ENCODE peak calls at places on chromosomes 12 and 14, in nine cellular contexts. V is left ventricle myocardium inferior, Y is left lung, A is OCI-LY7, N is uterus, B is BE2C, M is adrenal gland, L is MM.1S, D is IMR-90. H is an unnamed sample.
A peak's percentile ranks its signal among the peaks of the same experiment; 100 is the strongest.

GRCh38 chr12:9794484-9795063 is 32.7 kb upstream of the KLRF1 start:
- DNase-seq in V (no peak), Y (no peak), A (no peak), N (no peak), B (no peak), M (no peak), L (no peak), D (no peak), H (no peak)

GRCh38 chr12:95323204-95323603 is 105.6 kb downstream of the VEZT start:
- DNase-seq in V (no peak), Y (no peak), A (no peak), N (no peak), B (no peak), M (no peak), L (no peak), D (no peak), H (no peak)

GRCh38 chr12:57765003-57765697 is 1.7 kb downstream of the CYP27B1 start:
- DNase-seq in V (peak; percentile 34), Y (no peak), A (no peak), N (no peak), B (peak; percentile 49), M (peak; percentile 64), L (peak; percentile 21), D (peak; percentile 17), H (no peak)

GRCh38 chr14:77502109-77502782 is 3.6 kb upstream of the ISM2 start:
- DNase-seq in V (no peak), Y (no peak), A (no peak), N (no peak), B (no peak), M (no peak), L (no peak), D (no peak), H (no peak)

GRCh38 chr14:29741909-29742401 is 185.7 kb downstream of the PRKD1 start:
- DNase-seq in V (no peak), Y (no peak), A (no peak), N (no peak), B (no peak), M (peak; percentile 85), L (no peak), D (peak; percentile 57), H (no peak)

GRCh38 chr12:32084017-32084688 is 22.5 kb upstream of the BICD1 start:
- DNase-seq in V (no peak), Y (no peak), A (no peak), N (no peak), B (no peak), M (no peak), L (no peak), D (no peak), H (no peak)

GRCh38 chr12:67526129-67526528 is 122.4 kb upstream of the DYRK2 start:
- DNase-seq in V (no peak), Y (no peak), A (no peak), N (no peak), B (no peak), M (no peak), L (no peak), D (no peak), H (no peak)

GRCh38 chr14:77033622-77034521 is 5.4 kb upstream of the IRF2BPL start:
- DNase-seq in V (peak; percentile 89), Y (peak; percentile 91), A (peak; percentile 84), N (peak; percentile 84), B (peak; percentile 94), M (peak; percentile 92), L (peak; percentile 88), D (peak; percentile 96), H (peak; percentile 89)

GRCh38 chr12:40999212-40999611 is 188.9 kb upstream of the PDZRN4 start:
- DNase-seq in V (no peak), Y (no peak), A (no peak), N (no peak), B (no peak), M (no peak), L (no peak), D (no peak), H (no peak)

GRCh38 chr12:15629108-15629507 is 160.1 kb downstream of the EPS8 start:
- DNase-seq in V (peak; percentile 36), Y (no peak), A (no peak), N (peak; percentile 72), B (no peak), M (peak; percentile 82), L (no peak), D (peak; percentile 98), H (peak; percentile 94)

GRCh38 chr14:89801128-89801527 is 153.4 kb downstream of the EFCAB11 start:
- DNase-seq in V (no peak), Y (no peak), A (no peak), N (no peak), B (no peak), M (no peak), L (no peak), D (peak; percentile 49), H (no peak)

GRCh38 chr12:93154753-93155475 is 222.8 kb upstream of the NUDT4 start:
- DNase-seq in V (no peak), Y (no peak), A (no peak), N (no peak), B (no peak), M (no peak), L (no peak), D (peak; percentile 15), H (no peak)

GRCh38 chr14:33184587-33184986 is 245.9 kb downstream of the NPAS3 start:
- DNase-seq in V (no peak), Y (no peak), A (no peak), N (no peak), B (peak; percentile 25), M (no peak), L (no peak), D (no peak), H (no peak)

GRCh38 chr12:64187794-64188193 is 34.3 kb downstream of the KICS2 start:
- DNase-seq in V (no peak), Y (no peak), A (no peak), N (no peak), B (no peak), M (no peak), L (no peak), D (no peak), H (no peak)

GRCh38 chr14:42110167-42110566 is 503.5 kb downstream of the LRFN5 start:
- DNase-seq in V (no peak), Y (no peak), A (peak; percentile 30), N (no peak), B (no peak), M (no peak), L (peak; percentile 43), D (peak; percentile 71), H (no peak)

DNA sequence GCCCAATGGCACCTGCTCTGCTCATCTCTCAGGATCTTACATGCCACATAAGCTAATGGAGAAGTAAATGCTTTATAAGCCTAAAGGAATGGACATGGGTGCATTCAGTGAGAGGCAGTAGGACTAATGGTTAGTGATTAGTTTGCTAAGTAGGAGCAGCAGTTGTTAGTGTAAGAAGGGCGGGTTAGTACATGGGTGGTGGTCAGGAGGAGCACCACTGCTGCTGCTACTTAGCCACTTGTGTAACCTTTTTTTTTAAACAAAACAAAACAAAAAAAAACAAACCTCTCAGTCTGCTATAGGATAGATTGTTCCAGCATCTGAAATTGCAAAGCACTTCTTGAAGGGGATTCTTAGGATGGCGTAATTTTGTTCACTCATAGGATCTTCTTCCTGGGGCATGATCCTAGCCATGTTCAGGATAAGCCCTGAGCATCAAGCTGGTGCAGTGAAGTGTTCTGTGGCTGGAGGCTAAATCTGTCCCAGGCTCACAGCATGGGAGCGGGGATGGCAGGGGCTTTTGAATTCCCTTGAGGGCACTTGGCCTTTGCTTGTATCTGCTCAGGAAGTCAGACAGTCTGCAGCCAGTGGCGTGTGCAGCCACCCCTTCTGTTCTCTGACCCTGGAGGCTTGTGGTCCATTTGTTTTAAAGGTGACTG is 63.6 kb downstream of the CHST11 start:
- DNase-seq in V (no peak), Y (no peak), A (peak; percentile 79), N (no peak), B (peak; percentile 88), M (no peak), L (no peak), D (no peak), H (no peak)
- TF ChIP-seq CTCF in V (no peak), Y (no peak), A (no peak), N (no peak), B (no peak), M (no peak), L (no peak), D (no peak), H (no peak)

DNA sequence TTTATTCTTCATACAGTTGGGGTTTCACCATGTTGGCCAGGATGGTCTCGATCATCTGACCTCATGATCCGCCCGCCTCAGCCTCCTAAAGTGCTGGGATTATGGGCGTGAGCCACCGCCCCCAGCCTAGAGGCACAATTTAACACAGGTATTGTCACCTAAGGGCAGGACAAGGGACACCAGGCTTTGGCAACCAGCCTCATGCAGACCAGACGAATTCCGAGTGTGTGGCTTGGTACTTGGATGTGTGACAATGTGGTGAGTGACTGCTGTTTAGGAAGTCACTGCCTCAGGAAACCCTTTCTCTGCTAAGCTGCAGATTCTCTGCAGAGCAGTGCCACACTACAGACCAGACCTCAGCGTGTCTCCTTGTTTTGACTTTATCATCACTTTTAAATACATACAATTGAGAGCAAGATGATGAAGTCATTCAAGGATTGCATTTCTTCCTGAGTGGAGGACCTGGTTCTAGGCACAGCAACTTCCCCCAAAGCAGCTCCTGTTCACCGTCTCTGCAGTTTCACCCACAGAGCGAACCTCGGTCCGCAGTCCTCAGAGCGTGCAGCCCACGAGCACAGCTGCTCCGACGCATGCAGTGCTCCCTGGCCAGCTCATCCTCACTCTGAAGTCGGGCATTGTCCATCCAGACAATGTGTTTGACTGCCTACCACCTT is 235.1 kb downstream of the CHST11 start:
- DNase-seq in V (no peak), Y (no peak), A (no peak), N (no peak), B (no peak), M (no peak), L (no peak), D (no peak), H (no peak)
- H3K4me3 ChIP-seq in V (no peak overlapping the region), Y (no peak overlapping the region), A (no peak overlapping the region), N (no peak overlapping the region), B (no peak overlapping the region), M (no peak overlapping the region), L (no peak overlapping the region), D (no peak overlapping the region), H (no peak overlapping the region)

DNA sequence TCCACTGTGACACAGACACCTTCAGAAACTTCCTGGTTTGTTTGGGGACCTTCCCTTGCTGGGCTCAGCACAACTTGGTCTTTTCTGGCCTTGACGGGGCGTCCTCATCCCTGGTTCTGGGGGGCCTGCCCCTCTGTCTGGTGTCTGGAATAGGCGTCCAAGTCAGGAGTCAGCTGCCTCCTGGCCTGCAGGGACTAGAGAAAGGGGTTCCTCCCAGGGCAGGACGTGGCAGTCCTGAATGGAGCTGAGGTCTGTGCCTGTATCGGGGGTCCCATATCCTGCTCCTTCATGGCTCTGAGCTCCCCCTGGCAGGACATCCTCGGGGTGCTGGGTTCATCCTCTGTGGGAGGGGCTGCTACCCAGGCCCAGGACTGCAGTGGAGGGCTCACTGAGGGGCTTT is 384.0 kb downstream of the TMEM121 start:
- DNase-seq in V (no peak), Y (no peak), A (no peak), N (no peak), B (no peak), M (no peak), L (no peak), D (no peak), H (no peak)
- H3K9me3 ChIP-seq in V (peaks cover 16% of the 10 kb centered on the region), Y (no peaks in the 10 kb centered on the region), A (no peaks in the 10 kb centered on the region), N (no peaks in the 10 kb centered on the region), B (no peaks in the 10 kb centered on the region), M (no peaks in the 10 kb centered on the region), L (no peaks in the 10 kb centered on the region), D (peaks cover 35% of the 10 kb centered on the region), H (no peaks in the 10 kb centered on the region)

DNA sequence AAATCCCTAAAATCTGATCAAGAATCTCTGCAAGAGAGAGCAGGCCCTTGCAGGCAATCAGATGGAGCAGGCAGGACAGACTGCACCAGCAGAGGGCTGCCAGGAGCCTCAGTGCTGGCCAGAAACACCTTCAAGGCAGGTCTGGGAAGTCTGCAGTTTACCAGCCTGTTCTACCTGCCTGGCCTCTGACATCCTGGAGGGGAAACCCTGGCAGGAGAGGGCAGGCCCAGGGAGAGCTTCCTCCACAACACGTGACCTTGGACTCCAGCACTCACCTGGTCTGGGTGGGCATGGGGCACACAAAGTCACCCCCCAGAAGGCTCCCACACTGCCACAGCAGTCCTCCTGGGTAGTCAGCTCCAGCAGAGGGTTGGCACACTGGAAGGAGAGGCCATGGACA is 56.0 kb downstream of the ISCA2 start:
- DNase-seq in V (no peak), Y (no peak), A (no peak), N (no peak), B (no peak), M (no peak), L (no peak), D (no peak), H (no peak)
- TF ChIP-seq CTCF in V (peak; percentile 41), Y (no peak), A (no peak), N (peak; percentile 15), B (peak; percentile 24), M (no peak), L (no peak), D (peak; percentile 39), H (peak; percentile 27)